ENCODE peak calls at places on chromosomes 3 and 15, in six cellular contexts. D, P, F, V, H and L are unnamed samples.
A peak's percentile ranks its signal among the peaks of the same experiment; 100 is the strongest.

GRCh38 chr3:45746974-45747622 is 49.2 kb downstream of the SLC6A20 start:
- DNase-seq in V (peak; percentile 53), H (no peak), P (no peak), D (no peak), F (no peak), L (no peak)

GRCh38 chr3:64595253-64595694 is 92.5 kb downstream of the ADAMTS9 start:
- DNase-seq in F (peak; percentile 91), V (no peak), P (peak; percentile 91), H (peak; percentile 21), D (no peak), L (no peak)

GRCh38 chr3:160090653-160091052 is 102.0 kb downstream of the IL12A start:
- DNase-seq in H (no peak), D (no peak), P (no peak), V (no peak), F (peak; percentile 39), L (no peak)

GRCh38 chr3:197030379-197031314 is 1.0 kb upstream of the MELTF start:
- DNase-seq in D (no peak), F (no peak), V (no peak), P (no peak), H (no peak), L (no peak)

GRCh38 chr3:124453221-124453620 is 277.0 kb upstream of the UMPS start:
- DNase-seq in D (no peak), V (no peak), P (no peak), H (no peak), F (no peak), L (no peak)

GRCh38 chr3:52108302-52109232 is 45.7 kb downstream of the POC1A start:
- DNase-seq in F (no peak), H (no peak), V (no peak), D (no peak), P (peak; percentile 63), L (no peak)

GRCh38 chr15:58165661-58166060 is 27.5 kb downstream of the AQP9 start:
- DNase-seq in D (peak; percentile 41), V (no peak), P (no peak), H (peak; percentile 57), F (no peak), L (no peak)

GRCh38 chr3:123952844-123953520 is 8.0 kb downstream of the CCDC14 start:
- DNase-seq in F (peak; percentile 56), V (no peak), P (no peak), D (no peak), H (no peak), L (no peak)

GRCh38 chr3:64244011-64244942 is 19.0 kb upstream of the PRICKLE2 start:
- DNase-seq in P (peak; percentile 70), H (no peak), F (no peak), V (no peak), D (no peak), L (no peak)

GRCh38 chr3:192652731-192653130 is 74.6 kb downstream of the FGF12 start:
- DNase-seq in H (no peak), P (no peak), D (no peak), F (no peak), V (no peak), L (no peak)

GRCh38 chr3:117035785-117036184 is 326.2 kb downstream of the TUSC7 start:
- DNase-seq in P (peak; percentile 4), V (no peak), F (no peak), D (no peak), H (no peak), L (no peak)

GRCh38 chr15:99424978-99425665 is 140.7 kb upstream of the MEF2A start:
- DNase-seq in F (peak; percentile 95), P (peak; percentile 69), H (no peak), D (no peak), V (no peak), L (no peak)

GRCh38 chr15:90685688-90686434 is 31.3 kb upstream of the BLM start:
- DNase-seq in F (no peak), P (no peak), H (no peak), D (no peak), V (no peak), L (no peak)

GRCh38 chr3:139811331-139811730 is 123.7 kb upstream of the CLSTN2 start:
- DNase-seq in H (no peak), V (no peak), P (peak; percentile 19), D (no peak), F (no peak), L (no peak)

GRCh38 chr3:180631317-180631716 is 29.4 kb downstream of the TTC14 start:
- DNase-seq in H (no peak), V (no peak), F (no peak), D (no peak), P (no peak), L (no peak)

GRCh38 chr15:63504979-63505841 is 817 bp downstream of the USP3 start:
- DNase-seq in F (peak; percentile 48), D (peak; percentile 76), H (peak; percentile 78), V (peak; percentile 93), P (peak; percentile 62), L (peak; percentile 50)

GRCh38 chr15:98751767-98752166 is 103.4 kb downstream of the IGF1R start:
- DNase-seq in P (no peak), H (no peak), D (no peak), V (no peak), F (no peak), L (no peak)

GRCh38 chr3:171690291-171690690 is 120.0 kb downstream of the PLD1 start:
- DNase-seq in V (no peak), F (no peak), H (no peak), D (no peak), P (no peak), L (no peak)

GRCh38 chr3:131231710-131232348 is 149.7 kb upstream of the NUDT16 start:
- DNase-seq in V (no peak), D (no peak), H (no peak), P (no peak), F (no peak), L (no peak)

GRCh38 chr15:65580287-65580686 is 30.6 kb downstream of the INTS14 start:
- DNase-seq in F (peak; percentile 22), D (no peak), V (no peak), P (peak; percentile 67), H (no peak), L (no peak)

GRCh38 chr3:58176185-58176530 is 34.6 kb downstream of the DNASE1L3 start:
- DNase-seq in F (no peak), V (no peak), D (no peak), H (no peak), P (no peak), L (no peak)

GRCh38 chr3:58173029-58173669 is 37.6 kb downstream of the DNASE1L3 start:
- DNase-seq in D (no peak), V (no peak), F (no peak), H (no peak), P (no peak), L (no peak)

GRCh38 chr3:58175429-58176184 is 35.2 kb downstream of the DNASE1L3 start:
- DNase-seq in D (peak; percentile 76), V (no peak), F (no peak), H (peak; percentile 77), P (peak; percentile 31), L (no peak)

GRCh38 chr3:58175098-58175428 is 35.7 kb downstream of the DNASE1L3 start:
- DNase-seq in D (no peak), F (no peak), P (no peak), H (no peak), V (no peak), L (no peak)

DNA sequence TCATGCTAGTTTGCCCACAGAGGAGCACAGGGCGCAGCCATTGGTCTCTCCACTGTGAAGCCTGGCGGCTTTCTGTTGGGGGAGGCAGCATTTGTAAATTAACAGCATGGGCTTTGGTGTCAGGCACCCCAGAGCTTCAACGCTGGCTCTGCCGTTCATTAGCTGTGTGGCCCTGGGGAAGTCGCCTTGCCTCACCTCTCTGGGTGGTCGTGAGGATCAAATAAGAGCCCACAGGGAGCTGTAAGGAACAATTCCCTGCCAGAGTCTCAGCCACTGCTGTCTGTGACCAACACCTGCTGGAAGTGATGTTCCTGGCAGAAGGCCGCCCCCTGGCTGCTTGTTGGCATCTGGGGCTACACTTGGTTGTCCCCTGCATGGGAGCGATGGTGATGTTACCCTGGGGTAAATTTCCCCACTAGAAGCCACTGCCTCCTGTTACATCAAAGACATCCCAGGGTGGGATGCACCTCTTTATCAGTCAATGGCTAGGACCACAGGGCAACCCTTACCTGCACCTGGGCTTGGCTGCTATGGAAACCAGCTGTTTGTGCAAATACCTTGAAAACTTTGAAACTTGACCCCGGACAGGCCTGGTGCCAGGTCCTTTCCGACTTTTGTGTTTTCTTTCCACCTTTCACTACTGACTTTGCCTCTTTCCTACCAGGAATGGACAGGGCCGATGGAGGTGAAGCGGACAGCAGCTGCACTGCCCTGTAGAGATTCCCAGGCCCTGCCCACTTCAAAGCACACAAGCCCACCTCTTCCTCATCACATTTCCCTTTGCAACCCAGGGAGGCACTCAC is 36.9 kb downstream of the DNASE1L3 start:
- DNase-seq in F (no peak), H (peak; percentile 87), D (peak; percentile 87), P (no peak), V (no peak), L (peak; percentile 58)
- TF ChIP-seq CTCF in F (peak; percentile 42), H (peak; percentile 67), D (peak; percentile 22), P (peak; percentile 12), V (no peak), L (no peak)

DNA sequence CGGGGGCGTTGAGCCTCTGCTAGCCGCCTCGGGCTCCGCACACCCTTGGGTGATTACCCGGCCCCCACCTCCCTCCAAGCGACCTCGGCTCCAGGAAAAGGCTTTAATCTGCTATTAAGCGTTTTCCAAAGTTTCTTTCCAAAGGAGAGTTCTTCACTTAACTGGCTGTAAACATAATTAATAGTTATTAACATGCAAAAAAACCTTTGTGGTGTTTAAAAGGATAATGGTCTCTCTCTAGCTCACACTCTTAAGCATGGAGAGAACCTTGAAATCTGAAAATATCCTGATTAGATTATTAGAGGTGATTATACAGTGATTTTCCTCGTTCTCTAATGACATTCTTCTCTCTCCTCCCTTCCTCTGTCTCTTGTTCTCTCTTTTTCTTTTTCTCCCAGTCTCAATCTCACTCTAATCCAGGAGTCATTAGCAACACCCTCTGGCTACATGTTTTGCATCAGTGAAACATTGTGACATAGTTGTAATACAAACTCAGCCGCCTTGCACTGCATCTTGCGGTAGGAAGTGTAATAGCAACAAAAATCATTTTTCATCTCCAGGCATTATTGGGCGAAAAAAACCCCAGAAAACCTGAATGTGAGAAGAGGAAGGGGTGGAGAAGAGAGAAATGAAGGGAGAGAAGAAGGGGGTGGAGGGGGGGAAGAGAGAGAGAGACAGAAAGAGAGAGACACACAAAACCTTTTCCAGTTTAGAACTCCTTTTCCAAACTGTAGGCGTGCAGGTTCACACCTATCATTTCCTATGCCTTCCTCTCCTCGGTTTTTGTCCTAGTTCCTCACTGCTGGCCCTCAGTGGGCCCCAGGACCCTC is 24.4 kb downstream of the NR2F2 start:
- DNase-seq in P (peak; percentile 86), D (no peak), F (peak; percentile 79), H (no peak), V (no peak), L (no peak)
- TF ChIP-seq CTCF in P (peak; percentile 70), D (no peak), F (peak; percentile 64), H (peak; percentile 32), V (peak; percentile 52), L (no peak)

GRCh38 chr3:48432411-48433371 is 2.8 kb upstream of the PLXNB1 start:
- DNase-seq in D (peak; percentile 13), H (no peak), V (no peak), F (peak; percentile 94), P (peak; percentile 17), L (peak; percentile 30)
- TF ChIP-seq CTCF in D (no peak), H (no peak), V (no peak), F (peak; percentile 33), P (peak; percentile 12), L (peak; percentile 12)

DNA sequence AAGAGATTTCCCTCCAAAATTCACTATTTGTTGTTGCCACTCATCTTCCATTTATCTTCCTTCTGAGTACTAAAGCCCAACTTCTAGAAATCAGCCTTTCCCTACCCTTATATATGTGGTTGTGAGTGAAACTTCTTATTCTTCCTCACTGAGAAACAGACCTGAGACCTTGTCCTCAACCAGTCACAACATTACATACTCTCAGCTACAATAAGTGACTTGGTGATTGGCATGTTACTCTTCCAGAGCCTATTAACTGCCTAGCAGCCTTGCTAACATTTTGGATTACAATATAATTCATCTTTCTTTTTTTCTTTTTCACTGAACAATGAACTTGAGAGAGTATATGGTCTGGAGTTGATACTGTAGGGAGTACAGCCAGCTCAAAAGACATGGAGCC is 692.8 kb upstream of the ZNF385D start:
- DNase-seq in F (no peak), D (no peak), V (no peak), H (no peak), P (no peak), L (no peak)
- TF ChIP-seq CTCF in F (no peak), D (no peak), V (no peak), H (no peak), P (no peak), L (no peak)